ENCODE peak calls at places on chromosome 15, in five cellular contexts. Q is cardiac fibroblast, Y is breast epithelium, E is pancreas, J is fibroblast of lung. D is an unnamed sample.

GRCh38 chr15:56901931-56902330 is 16.5 kb upstream of the TCF12 start:
- DNase-seq in Q (no peak), Y (no peak), E (no peak), J (no peak), D (no peak)

GRCh38 chr15:84929795-84930371 is 45.4 kb downstream of the SLC28A1 start:
- DNase-seq in Q (peak), Y (peak), E (peak), J (peak), D (no peak)

GRCh38 chr15:59283717-59284336 is 77.2 kb downstream of the LDHAL6B start:
- DNase-seq in Q (no peak), Y (peak), E (no peak), J (no peak), D (no peak)

GRCh38 chr15:95401586-95401985 is 928.9 kb upstream of the NR2F2 start:
- DNase-seq in Q (no peak), Y (no peak), E (no peak), J (no peak), D (peak)

GRCh38 chr15:29208352-29208751 is 61.3 kb downstream of the NSMCE3 start:
- DNase-seq in Q (no peak), Y (no peak), E (no peak), J (no peak), D (no peak)

GRCh38 chr15:99447497-99448371 is 118.0 kb upstream of the MEF2A start:
- DNase-seq in Q (peak), Y (no peak), E (no peak), J (no peak), D (no peak)

GRCh38 chr15:88623061-88623460 is 1.9 kb downstream of the AEN start:
- DNase-seq in Q (peak), Y (no peak), E (no peak), J (peak), D (peak)

GRCh38 chr15:62985768-62986167 is 56.8 kb upstream of the TPM1 start:
- DNase-seq in Q (peak), Y (no peak), E (no peak), J (peak), D (no peak)

GRCh38 chr15:60898896-60899295 is 330.2 kb downstream of the RORA start:
- DNase-seq in Q (no peak), Y (no peak), E (no peak), J (no peak), D (no peak)

GRCh38 chr15:36970522-36970921 is 129.8 kb downstream of the MEIS2 start:
- DNase-seq in Q (no peak), Y (no peak), E (no peak), J (no peak), D (no peak)

GRCh38 chr15:40859206-40859851 is 14.7 kb downstream of the RHOV start:
- DNase-seq in Q (peak), Y (peak), E (peak), J (peak), D (peak)

GRCh38 chr15:78977591-78978347 is 32.9 kb upstream of the CTSH start:
- DNase-seq in Q (no peak), Y (no peak), E (no peak), J (no peak), D (no peak)

GRCh38 chr15:29938701-29939340 is 116.6 kb upstream of the TJP1 start:
- DNase-seq in Q (no peak), Y (no peak), E (no peak), J (no peak), D (no peak)